ENCODE peak calls at places on chromosome 7, in seven cellular contexts. F is K562, G is endothelial cell of umbilical vein, U is HCT116, H is SK-N-SH, T is HepG2, N is H1. P is an unnamed sample.
A peak's percentile ranks its signal among the peaks of the same experiment; 100 is the strongest.

GRCh38 chr7:121395961-121396757 is at the start of gene FAM3C:
- DNase-seq in F (peak; percentile 98), U (peak; percentile 82), H (peak; percentile 100), N (peak; percentile 53), T (peak; percentile 81), G (peak; percentile 96), P (no peak)

GRCh38 chr7:12749746-12750145 is 62.3 kb downstream of the ARL4A start:
- DNase-seq in T (no peak), F (no peak), G (no peak), U (no peak), N (no peak), H (no peak), P (no peak)

GRCh38 chr7:4136501-4137110 is 545.5 kb upstream of the FOXK1 start:
- DNase-seq in F (no peak), G (no peak), N (no peak), U (no peak), T (peak; percentile 19), H (peak; percentile 59), P (no peak)

GRCh38 chr7:18434171-18434570 is 61.4 kb upstream of the HDAC9 start:
- DNase-seq in T (no peak), U (no peak), F (no peak), N (no peak), H (no peak), G (no peak), P (no peak)

GRCh38 chr7:55063036-55063435 is 44.2 kb downstream of the EGFR start:
- DNase-seq in F (no peak), G (no peak), N (no peak), U (no peak), H (no peak), T (no peak), P (no peak)

GRCh38 chr7:2451171-2452073 is 24.8 kb downstream of the GRIFIN start:
- DNase-seq in G (peak; percentile 63), T (peak; percentile 70), U (peak; percentile 61), H (peak; percentile 99), N (peak; percentile 59), F (peak; percentile 75), P (no peak)

GRCh38 chr7:26910221-26910620 is 45.8 kb upstream of the SKAP2 start:
- DNase-seq in H (no peak), F (peak; percentile 2), U (peak; percentile 36), N (peak; percentile 3), G (peak; percentile 56), T (peak; percentile 18), P (no peak)

GRCh38 chr7:81462672-81463071 is 307.2 kb downstream of the HGF start:
- DNase-seq in G (no peak), F (no peak), H (no peak), N (no peak), U (no peak), T (no peak), P (no peak)

GRCh38 chr7:33210958-33211357 is 81.6 kb downstream of the BBS9 start:
- DNase-seq in N (no peak), U (no peak), G (no peak), F (no peak), T (no peak), H (no peak), P (no peak)

GRCh38 chr7:158606111-158606510 is 18.5 kb upstream of the PTPRN2 start:
- DNase-seq in T (no peak), U (no peak), G (no peak), N (no peak), H (no peak), F (no peak), P (no peak)

GRCh38 chr7:44372560-44373417 is 47.4 kb upstream of the CAMK2B start:
- DNase-seq in U (no peak), N (no peak), F (no peak), T (no peak), G (no peak), H (no peak), P (no peak)

GRCh38 chr7:26147030-26147429 is 5.0 kb upstream of the NFE2L3 start:
- DNase-seq in H (no peak), F (no peak), T (no peak), U (no peak), N (no peak), G (no peak), P (no peak)

GRCh38 chr7:157683251-157684156 is 346.7 kb downstream of the DNAJB6 start:
- DNase-seq in U (no peak), G (no peak), H (peak; percentile 38), T (no peak), N (no peak), F (no peak), P (no peak)

GRCh38 chr7:141418087-141418486 is 133.1 kb upstream of the AGK start:
- DNase-seq in U (no peak), T (no peak), F (no peak), H (no peak), N (no peak), G (no peak), P (no peak)

GRCh38 chr7:91596287-91596686 is 284.2 kb downstream of the MTERF1 start:
- DNase-seq in U (no peak), G (no peak), F (no peak), H (no peak), N (no peak), T (no peak), P (no peak)

GRCh38 chr7:3588341-3588740 is 287.3 kb downstream of the SDK1 start:
- DNase-seq in T (no peak), G (no peak), F (no peak), U (no peak), H (no peak), N (no peak), P (no peak)

GRCh38 chr7:140229591-140230516 is 53.1 kb upstream of the KDM7A start:
- DNase-seq in G (no peak), U (no peak), N (no peak), H (no peak), F (no peak), T (peak; percentile 99), P (no peak)
- TF ChIP-seq POLR2AphosphoS5 in G (no peak), U (no peak), N (peak; percentile 20), H (no peak), F (no peak), T (peak; percentile 60), P (no peak)

GRCh38 chr7:69691734-69692133 is 93.5 kb downstream of the AUTS2 start:
- DNase-seq in U (no peak), G (no peak), T (no peak), H (no peak), N (no peak), F (no peak), P (no peak)
- H3K9ac ChIP-seq in U (no peak overlapping the region), G (no peak overlapping the region), T (no peak overlapping the region), H (no peak overlapping the region), N (no peak overlapping the region), F (no peak overlapping the region), P (no peak overlapping the region)

GRCh38 chr7:97002555-97003261 is 2.6 kb upstream of the DLX6 start:
- DNase-seq in F (no peak), N (no peak), G (no peak), H (peak; percentile 15), T (no peak), U (no peak), P (no peak)

GRCh38 chr7:97003262-97004236 is 1.8 kb upstream of the DLX6 start:
- DNase-seq in N (no peak), T (no peak), U (no peak), G (no peak), H (peak; percentile 34), F (no peak), P (no peak)

GRCh38 chr7:96998765-96999164 is 6.6 kb upstream of the DLX6 start:
- DNase-seq in U (no peak), H (no peak), N (no peak), T (no peak), F (no peak), G (no peak), P (no peak)

GRCh38 chr7:97001656-97002554 is 3.4 kb upstream of the DLX6 start:
- DNase-seq in F (no peak), T (no peak), U (no peak), N (no peak), G (no peak), H (peak; percentile 7), P (no peak)

DNA sequence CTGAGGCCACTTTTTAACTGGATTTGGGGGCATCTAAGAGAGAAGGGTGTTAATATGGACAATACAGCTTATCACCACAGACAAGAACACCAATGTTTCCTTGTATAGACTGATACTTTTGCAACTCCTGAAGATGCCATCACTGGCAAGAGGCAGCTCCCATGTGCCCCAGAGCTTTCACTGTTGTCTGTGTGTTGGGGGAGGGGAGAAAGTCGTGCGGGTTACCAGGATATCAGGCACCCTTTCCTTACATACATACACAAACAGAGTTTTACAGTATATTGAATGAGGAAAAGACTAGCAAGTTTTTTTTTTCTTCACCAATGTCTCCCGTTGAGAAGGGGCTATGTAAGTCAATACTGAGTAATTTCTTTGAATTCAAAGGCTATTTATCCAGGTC is 4.1 kb upstream of the DLX6 start:
- DNase-seq in G (no peak), U (no peak), H (no peak), N (no peak), F (no peak), T (no peak), P (no peak)
- TF ChIP-seq POLR2AphosphoS5 in G (no peak), U (no peak), H (no peak), N (no peak), F (no peak), T (no peak), P (no peak)

DNA sequence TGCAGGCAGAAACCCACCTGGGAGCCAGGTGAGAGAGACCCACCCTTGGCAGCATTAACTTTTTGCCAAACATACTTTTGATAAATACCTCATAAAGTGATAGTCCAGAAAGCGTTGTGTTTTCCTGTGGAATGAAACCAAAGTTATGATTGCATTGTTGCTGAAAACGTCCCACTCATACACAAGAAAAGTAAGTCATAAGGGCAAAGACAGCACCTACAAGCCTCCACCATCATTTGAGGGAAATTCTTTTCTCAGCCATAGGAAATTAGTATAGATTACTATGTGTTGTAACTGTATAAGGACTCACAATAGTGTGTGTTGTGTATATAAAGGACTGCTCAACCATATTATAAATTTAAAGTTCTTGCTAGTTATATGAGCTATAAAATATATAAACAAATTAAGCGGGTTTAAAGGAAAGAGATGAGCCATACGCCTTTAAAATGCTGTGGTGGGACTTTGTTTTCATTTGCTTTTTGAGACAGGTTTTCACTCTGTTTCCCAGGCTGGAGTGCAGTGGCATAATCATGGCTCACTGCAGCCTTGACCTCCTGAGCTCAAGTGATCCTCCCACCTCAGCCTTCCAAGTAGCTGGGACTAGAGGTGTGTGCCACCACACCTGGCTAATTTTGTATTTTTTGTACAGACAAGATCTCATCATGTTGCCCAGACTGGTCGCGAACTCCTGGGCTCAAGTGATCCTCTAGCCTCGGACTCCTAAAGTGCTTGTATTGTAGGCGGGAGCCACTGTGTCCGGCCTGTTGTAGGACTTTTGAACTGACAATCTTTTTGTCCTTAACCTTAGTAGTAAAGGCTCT is 160.8 kb downstream of the PKD1L1 start:
- DNase-seq in T (no peak), H (no peak), F (no peak), N (no peak), G (no peak), U (no peak), P (no peak)
- H3K9ac ChIP-seq in T (peak overlapping the region; percentile 74), H (peak overlapping the region; percentile 61), F (no peak overlapping the region), N (no peak overlapping the region), G (peak overlapping the region; percentile 61), U (peak overlapping the region; percentile 38), P (no peak overlapping the region)